ENCODE peak calls at places on chromosomes 6 and 20, in eight cellular contexts. One of them, this sample, is unnamed. For H3K36me3, the result is how much of the 10 kb centered on the place peaks cover.

GRCh38 chr20:2252419-2253060 is 43.3 kb upstream of the TGM3 start:
- DNase-seq in tibial nerve: no peak
- DNase-seq in brain microvascular endothelial cell: no peak
- DNase-seq in GM23248: no peak
- DNase-seq in IMR-90: no peak
- DNase-seq in right lobe of liver: no peak
- DNase-seq in lower lobe of right lung: no peak
- DNase-seq in small intestine: no peak
- DNase-seq in this sample: no peak

GRCh38 chr6:15674690-15675386 is 12.0 kb upstream of the DTNBP1 start:
- DNase-seq in brain microvascular endothelial cell: no peak
- DNase-seq in GM23248: no peak
- DNase-seq in IMR-90: no peak
- DNase-seq in tibial nerve: no peak
- DNase-seq in lower lobe of right lung: no peak
- DNase-seq in right lobe of liver: no peak
- DNase-seq in small intestine: no peak
- DNase-seq in this sample: no peak

GRCh38 chr6:127102299-127102698 is 16.2 kb upstream of the RSPO3 start:
- DNase-seq in tibial nerve: no peak
- DNase-seq in small intestine: no peak
- DNase-seq in IMR-90: peak
- DNase-seq in brain microvascular endothelial cell: peak
- DNase-seq in GM23248: peak
- DNase-seq in right lobe of liver: no peak
- DNase-seq in lower lobe of right lung: no peak
- DNase-seq in this sample: no peak

GRCh38 chr20:62020935-62021701 is 44.6 kb downstream of the TAF4 start:
- DNase-seq in GM23248: peak
- DNase-seq in brain microvascular endothelial cell: peak
- DNase-seq in small intestine: no peak
- DNase-seq in lower lobe of right lung: no peak
- DNase-seq in IMR-90: peak
- DNase-seq in right lobe of liver: peak
- DNase-seq in tibial nerve: no peak
- DNase-seq in this sample: no peak

GRCh38 chr6:142886431-142887170 is 58.4 kb downstream of the HIVEP2 start:
- DNase-seq in small intestine: peak
- DNase-seq in IMR-90: peak
- DNase-seq in tibial nerve: no peak
- DNase-seq in GM23248: peak
- DNase-seq in brain microvascular endothelial cell: no peak
- DNase-seq in right lobe of liver: no peak
- DNase-seq in lower lobe of right lung: no peak
- DNase-seq in this sample: no peak

GRCh38 chr6:98945311-98946005 is 2.3 kb downstream of the FBXL4 start:
- DNase-seq in brain microvascular endothelial cell: no peak
- DNase-seq in tibial nerve: no peak
- DNase-seq in IMR-90: no peak
- DNase-seq in GM23248: no peak
- DNase-seq in right lobe of liver: no peak
- DNase-seq in small intestine: no peak
- DNase-seq in lower lobe of right lung: no peak
- DNase-seq in this sample: no peak

GRCh38 chr6:24797596-24798216 is 1.0 kb downstream of the ARMH2 start:
- DNase-seq in small intestine: no peak
- DNase-seq in tibial nerve: no peak
- DNase-seq in GM23248: no peak
- DNase-seq in lower lobe of right lung: no peak
- DNase-seq in right lobe of liver: no peak
- DNase-seq in IMR-90: no peak
- DNase-seq in brain microvascular endothelial cell: no peak
- DNase-seq in this sample: peak

GRCh38 chr6:79079425-79080130 is 1.5 kb upstream of the PHIP start:
- DNase-seq in IMR-90: peak
- DNase-seq in lower lobe of right lung: no peak
- DNase-seq in GM23248: peak
- DNase-seq in brain microvascular endothelial cell: no peak
- DNase-seq in right lobe of liver: no peak
- DNase-seq in tibial nerve: no peak
- DNase-seq in small intestine: no peak
- DNase-seq in this sample: no peak

GRCh38 chr6:1068068-1068467 is 243.8 kb upstream of the FOXQ1 start:
- DNase-seq in lower lobe of right lung: no peak
- DNase-seq in IMR-90: peak
- DNase-seq in GM23248: no peak
- DNase-seq in tibial nerve: no peak
- DNase-seq in brain microvascular endothelial cell: peak
- DNase-seq in right lobe of liver: no peak
- DNase-seq in small intestine: no peak
- DNase-seq in this sample: no peak

GRCh38 chr6:167134448-167135328 is 11.8 kb downstream of the CCR6 start:
- DNase-seq in brain microvascular endothelial cell: no peak
- DNase-seq in IMR-90: no peak
- DNase-seq in lower lobe of right lung: no peak
- DNase-seq in GM23248: no peak
- DNase-seq in right lobe of liver: no peak
- DNase-seq in small intestine: no peak
- DNase-seq in tibial nerve: no peak
- DNase-seq in this sample: no peak

GRCh38 chr6:9204171-9204570 is 768.8 kb upstream of the SLC35B3 start:
- DNase-seq in GM23248: peak
- DNase-seq in brain microvascular endothelial cell: peak
- DNase-seq in lower lobe of right lung: no peak
- DNase-seq in tibial nerve: no peak
- DNase-seq in IMR-90: peak
- DNase-seq in small intestine: no peak
- DNase-seq in right lobe of liver: no peak
- DNase-seq in this sample: peak

GRCh38 chr6:18997375-18997826 is 610.3 kb downstream of the RNF144B start:
- DNase-seq in small intestine: peak
- DNase-seq in brain microvascular endothelial cell: peak
- DNase-seq in GM23248: peak
- DNase-seq in IMR-90: peak
- DNase-seq in right lobe of liver: no peak
- DNase-seq in tibial nerve: no peak
- DNase-seq in lower lobe of right lung: no peak
- DNase-seq in this sample: no peak

GRCh38 chr6:96450082-96450759 is 71.4 kb upstream of the UFL1 start:
- DNase-seq in small intestine: peak
- DNase-seq in lower lobe of right lung: peak
- DNase-seq in right lobe of liver: no peak
- DNase-seq in tibial nerve: no peak
- DNase-seq in brain microvascular endothelial cell: no peak
- DNase-seq in GM23248: no peak
- DNase-seq in IMR-90: no peak
- DNase-seq in this sample: no peak

GRCh38 chr6:138654715-138655634 is 118.6 kb upstream of the CCDC28A start:
- DNase-seq in tibial nerve: no peak
- DNase-seq in small intestine: no peak
- DNase-seq in IMR-90: peak
- DNase-seq in brain microvascular endothelial cell: peak
- DNase-seq in GM23248: peak
- DNase-seq in lower lobe of right lung: no peak
- DNase-seq in right lobe of liver: no peak
- DNase-seq in this sample: no peak

GRCh38 chr6:36867471-36868224 is 7.0 kb downstream of the PPIL1 start:
- DNase-seq in small intestine: no peak
- DNase-seq in right lobe of liver: no peak
- DNase-seq in tibial nerve: no peak
- DNase-seq in brain microvascular endothelial cell: no peak
- DNase-seq in IMR-90: no peak
- DNase-seq in lower lobe of right lung: no peak
- DNase-seq in GM23248: no peak
- DNase-seq in this sample: no peak
- H3K36me3 ChIP-seq in small intestine: under half
- H3K36me3 ChIP-seq in right lobe of liver: under half
- H3K36me3 ChIP-seq in tibial nerve: under half
- H3K36me3 ChIP-seq in brain microvascular endothelial cell: under half
- H3K36me3 ChIP-seq in IMR-90: under half
- H3K36me3 ChIP-seq in lower lobe of right lung: under half
- H3K36me3 ChIP-seq in GM23248: under half
- H3K36me3 ChIP-seq in this sample: under half

GRCh38 chr20:57166568-57167291 is 99.7 kb downstream of the BMP7 start:
- DNase-seq in IMR-90: no peak
- DNase-seq in right lobe of liver: no peak
- DNase-seq in lower lobe of right lung: no peak
- DNase-seq in GM23248: no peak
- DNase-seq in brain microvascular endothelial cell: no peak
- DNase-seq in tibial nerve: no peak
- DNase-seq in small intestine: no peak
- DNase-seq in this sample: no peak

GRCh38 chr20:57167292-57167655 is 99.2 kb downstream of the BMP7 start:
- DNase-seq in tibial nerve: no peak
- DNase-seq in IMR-90: no peak
- DNase-seq in lower lobe of right lung: no peak
- DNase-seq in right lobe of liver: no peak
- DNase-seq in brain microvascular endothelial cell: no peak
- DNase-seq in GM23248: no peak
- DNase-seq in small intestine: no peak
- DNase-seq in this sample: no peak

GRCh38 chr20:57170343-57170742 is 96.1 kb downstream of the BMP7 start:
- DNase-seq in IMR-90: no peak
- DNase-seq in small intestine: no peak
- DNase-seq in GM23248: no peak
- DNase-seq in lower lobe of right lung: no peak
- DNase-seq in tibial nerve: no peak
- DNase-seq in brain microvascular endothelial cell: no peak
- DNase-seq in right lobe of liver: no peak
- DNase-seq in this sample: no peak

GRCh38 chr20:57167971-57168693 is 98.3 kb downstream of the BMP7 start:
- DNase-seq in right lobe of liver: no peak
- DNase-seq in IMR-90: no peak
- DNase-seq in GM23248: peak
- DNase-seq in small intestine: no peak
- DNase-seq in tibial nerve: no peak
- DNase-seq in lower lobe of right lung: no peak
- DNase-seq in brain microvascular endothelial cell: no peak
- DNase-seq in this sample: no peak

GRCh38 chr20:57169162-57169561 is 97.3 kb downstream of the BMP7 start:
- DNase-seq in IMR-90: no peak
- DNase-seq in lower lobe of right lung: no peak
- DNase-seq in GM23248: no peak
- DNase-seq in tibial nerve: no peak
- DNase-seq in right lobe of liver: no peak
- DNase-seq in brain microvascular endothelial cell: no peak
- DNase-seq in small intestine: no peak
- DNase-seq in this sample: no peak
- H3K36me3 ChIP-seq in IMR-90: under half
- H3K36me3 ChIP-seq in lower lobe of right lung: under half
- H3K36me3 ChIP-seq in GM23248: under half
- H3K36me3 ChIP-seq in tibial nerve: under half
- H3K36me3 ChIP-seq in right lobe of liver: under half
- H3K36me3 ChIP-seq in brain microvascular endothelial cell: under half
- H3K36me3 ChIP-seq in small intestine: under half
- H3K36me3 ChIP-seq in this sample: under half

DNA sequence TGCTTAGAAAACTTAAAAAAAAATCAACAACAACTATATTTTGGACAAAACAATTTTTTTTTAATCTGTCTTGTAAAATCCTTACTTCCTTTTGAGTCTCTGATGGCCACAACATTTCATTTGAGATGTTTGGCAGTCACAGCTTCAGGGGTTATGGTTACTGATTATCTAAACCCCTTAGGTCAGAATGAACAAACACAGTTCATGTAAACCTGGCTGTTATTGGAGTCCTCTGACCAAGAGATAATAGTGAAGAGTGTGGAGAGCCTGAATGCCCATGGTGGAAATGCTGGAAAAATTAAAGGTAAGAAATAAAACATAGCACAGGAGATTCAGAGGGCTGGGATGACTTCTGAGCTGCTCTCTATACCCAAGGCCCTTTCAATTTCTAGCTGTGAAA is 38.2 kb downstream of the TMX4 start:
- DNase-seq in right lobe of liver: no peak
- DNase-seq in GM23248: no peak
- DNase-seq in brain microvascular endothelial cell: no peak
- DNase-seq in small intestine: no peak
- DNase-seq in IMR-90: no peak
- DNase-seq in tibial nerve: no peak
- DNase-seq in lower lobe of right lung: no peak
- DNase-seq in this sample: no peak
- H3K36me3 ChIP-seq in right lobe of liver: under half
- H3K36me3 ChIP-seq in GM23248: under half
- H3K36me3 ChIP-seq in brain microvascular endothelial cell: under half
- H3K36me3 ChIP-seq in small intestine: under half
- H3K36me3 ChIP-seq in IMR-90: under half
- H3K36me3 ChIP-seq in tibial nerve: under half
- H3K36me3 ChIP-seq in lower lobe of right lung: half or more
- H3K36me3 ChIP-seq in this sample: under half

GRCh38 chr6:152341596-152341995 is 295.6 kb downstream of the SYNE1 start:
- DNase-seq in small intestine: no peak
- DNase-seq in brain microvascular endothelial cell: no peak
- DNase-seq in lower lobe of right lung: no peak
- DNase-seq in IMR-90: no peak
- DNase-seq in right lobe of liver: no peak
- DNase-seq in tibial nerve: no peak
- DNase-seq in GM23248: no peak
- DNase-seq in this sample: no peak

GRCh38 chr6:152343735-152344360 is 293.3 kb downstream of the SYNE1 start:
- DNase-seq in lower lobe of right lung: no peak
- DNase-seq in GM23248: no peak
- DNase-seq in small intestine: no peak
- DNase-seq in right lobe of liver: no peak
- DNase-seq in brain microvascular endothelial cell: no peak
- DNase-seq in tibial nerve: no peak
- DNase-seq in IMR-90: no peak
- DNase-seq in this sample: no peak

GRCh38 chr6:152334555-152334954 is 302.6 kb downstream of the SYNE1 start:
- DNase-seq in brain microvascular endothelial cell: no peak
- DNase-seq in tibial nerve: no peak
- DNase-seq in lower lobe of right lung: no peak
- DNase-seq in IMR-90: no peak
- DNase-seq in right lobe of liver: no peak
- DNase-seq in small intestine: no peak
- DNase-seq in GM23248: no peak
- DNase-seq in this sample: no peak

DNA sequence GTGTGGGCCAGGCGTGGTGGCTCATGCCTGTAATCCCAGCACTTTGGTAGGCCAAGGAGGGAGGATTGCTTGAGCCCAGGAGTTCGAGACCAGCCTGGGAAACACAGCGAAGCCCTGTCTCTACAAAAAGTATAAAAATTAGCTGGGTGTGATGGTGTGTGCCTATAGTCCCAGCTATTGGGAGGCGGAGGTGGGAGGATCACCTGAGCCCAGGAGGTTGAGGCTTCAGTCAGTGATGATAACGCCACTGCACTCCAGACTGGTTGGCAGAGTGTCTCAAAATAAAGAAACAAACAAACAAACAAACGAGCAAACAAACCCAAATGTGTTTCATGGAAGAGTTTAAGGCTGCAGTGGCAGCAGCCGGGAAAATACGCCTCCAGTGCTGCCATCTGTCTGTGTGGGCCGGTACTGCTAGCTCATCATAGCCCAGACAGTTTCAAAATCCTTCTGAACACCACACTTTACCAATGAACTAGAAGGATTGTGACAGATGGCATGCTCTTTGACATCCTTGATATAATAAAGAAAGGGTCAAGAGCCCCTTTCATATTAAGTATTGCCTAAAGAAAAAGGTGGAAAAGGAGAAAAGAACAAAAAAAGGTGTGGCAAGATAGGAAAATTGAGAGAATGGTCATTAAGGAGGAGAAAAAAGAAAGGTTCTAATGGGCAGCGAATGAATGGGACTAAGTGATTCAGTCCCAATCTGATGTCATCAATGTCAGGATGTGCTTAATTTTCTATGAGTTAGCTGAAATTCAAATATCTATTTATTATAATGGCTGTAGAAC is 298.6 kb downstream of the SYNE1 start:
- DNase-seq in GM23248: peak
- DNase-seq in IMR-90: peak
- DNase-seq in small intestine: peak
- DNase-seq in brain microvascular endothelial cell: peak
- DNase-seq in right lobe of liver: peak
- DNase-seq in lower lobe of right lung: no peak
- DNase-seq in tibial nerve: peak
- DNase-seq in this sample: no peak
- H3K36me3 ChIP-seq in GM23248: half or more
- H3K36me3 ChIP-seq in IMR-90: under half
- H3K36me3 ChIP-seq in small intestine: under half
- H3K36me3 ChIP-seq in brain microvascular endothelial cell: half or more
- H3K36me3 ChIP-seq in right lobe of liver: under half
- H3K36me3 ChIP-seq in lower lobe of right lung: half or more
- H3K36me3 ChIP-seq in tibial nerve: under half
- H3K36me3 ChIP-seq in this sample: under half